ENCODE peak calls at places on chromosomes 3 and 15, in four cellular contexts. V is astrocyte of the hippocampus, R is ascending aorta, J is left lobe of liver. X is an unnamed sample.
A peak's percentile ranks its signal among the peaks of the same experiment; 100 is the strongest.

GRCh38 chr15:50880651-50881114 is 27.8 kb upstream of the AP4E1 start:
- DNase-seq in V (peak; percentile 18), R (no peak), J (no peak), X (no peak)

GRCh38 chr3:48521635-48522034 is 17.7 kb upstream of the SHISA5 start:
- DNase-seq in V (no peak), R (no peak), J (no peak), X (no peak)

GRCh38 chr15:43469867-43470266 is 23.1 kb downstream of the TP53BP1 start:
- DNase-seq in V (peak; percentile 18), R (no peak), J (no peak), X (no peak)

GRCh38 chr3:193621127-193621526 is 28.1 kb downstream of the OPA1 start:
- DNase-seq in V (no peak), R (no peak), J (no peak), X (no peak)

GRCh38 chr3:4234894-4235293 is 68.3 kb upstream of the SETMAR start:
- DNase-seq in V (no peak), R (no peak), J (no peak), X (no peak)

GRCh38 chr3:30167511-30168135 is 438.8 kb upstream of the TGFBR2 start:
- DNase-seq in V (peak; percentile 36), R (no peak), J (no peak), X (peak; percentile 7)

GRCh38 chr15:96851613-96852012 is 521.1 kb downstream of the NR2F2 start:
- DNase-seq in V (no peak), R (no peak), J (no peak), X (no peak)

GRCh38 chr15:45399381-45400212 is 21.3 kb upstream of the GATM start:
- DNase-seq in V (peak; percentile 71), R (no peak), J (no peak), X (no peak)

GRCh38 chr15:39506146-39506545 is 74.7 kb upstream of the THBS1 start:
- DNase-seq in V (peak; percentile 45), R (no peak), J (no peak), X (no peak)

GRCh38 chr15:77461486-77461885 is 40.8 kb downstream of the HMG20A start:
- DNase-seq in V (peak; percentile 34), R (no peak), J (no peak), X (no peak)